ENCODE peak calls at places on chromosome 16, in six cellular contexts. F is Panc1, A is fibroblast of lung, E is right cardiac atrium, K is Peyer's patch, T is aorta. G is an unnamed sample.

GRCh38 chr16:84511180-84511800 is 6.8 kb upstream of the MEAK7 start:
- DNase-seq in F (no peak), A (peak; percentile 74), E (peak; percentile 83), T (peak; percentile 96), K (peak; percentile 95), G (peak; percentile 67)

GRCh38 chr16:80300876-80301275 is 239.9 kb upstream of the DYNLRB2 start:
- DNase-seq in E (no peak), T (no peak), K (no peak), F (no peak), A (peak; percentile 89), G (no peak)

GRCh38 chr16:78485188-78485898 is 385.9 kb downstream of the WWOX start:
- DNase-seq in K (no peak), E (no peak), F (no peak), A (no peak), T (no peak), G (no peak)

GRCh38 chr16:59373632-59374031 is 639.5 kb upstream of the GOT2 start:
- DNase-seq in A (no peak), E (no peak), T (no peak), F (no peak), K (no peak), G (no peak)

GRCh38 chr16:79599837-79600635 is 501 bp downstream of the MAF start:
- DNase-seq in T (peak; percentile 85), K (peak; percentile 70), E (peak; percentile 71), A (peak; percentile 67), F (no peak), G (no peak)

GRCh38 chr16:64356267-64356666 is 765.6 kb downstream of the CDH11 start:
- DNase-seq in A (peak; percentile 89), K (no peak), T (no peak), E (no peak), F (no peak), G (no peak)

GRCh38 chr16:75377971-75378386 is 55.3 kb downstream of the CFDP1 start:
- DNase-seq in A (peak; percentile 96), K (no peak), F (no peak), T (no peak), E (no peak), G (no peak)

GRCh38 chr16:56800355-56800754 is 64.7 kb upstream of the SLC12A3 start:
- DNase-seq in F (no peak), A (peak; percentile 29), E (no peak), T (no peak), K (no peak), G (no peak)

GRCh38 chr16:79169239-79169638 is 431.3 kb downstream of the MAF start:
- DNase-seq in K (no peak), T (no peak), E (no peak), F (no peak), A (peak; percentile 0), G (no peak)

GRCh38 chr16:16797239-16797638 is 418.3 kb downstream of the NPIPA7 start:
- DNase-seq in A (no peak), T (no peak), K (no peak), E (no peak), F (no peak), G (no peak)

GRCh38 chr16:66842765-66843164 is 1.4 kb upstream of the CA7 start:
- DNase-seq in A (peak; percentile 21), K (no peak), E (no peak), T (no peak), F (no peak), G (no peak)

GRCh38 chr16:64459821-64460220 is 662.0 kb downstream of the CDH11 start:
- DNase-seq in E (no peak), T (no peak), A (peak; percentile 80), F (no peak), K (no peak), G (no peak)

GRCh38 chr16:55323637-55324490 is at the start of gene IRX6:
- DNase-seq in T (peak; percentile 81), E (peak; percentile 27), K (no peak), F (no peak), A (no peak), G (no peak)

GRCh38 chr16:30736995-30737793 is 11.0 kb upstream of the PHKG2 start:
- DNase-seq in F (no peak), T (peak; percentile 73), A (no peak), K (no peak), E (no peak), G (no peak)

GRCh38 chr16:1244881-1245280 is 4.4 kb downstream of the TPSAB1 start:
- DNase-seq in F (no peak), E (no peak), T (no peak), A (no peak), K (no peak), G (no peak)

GRCh38 chr16:11384956-11385586 is 39.8 kb downstream of the RMI2 start:
- DNase-seq in A (no peak), K (no peak), T (peak; percentile 72), F (no peak), E (no peak), G (no peak)

GRCh38 chr16:35147556-35148504 is 1688.4 kb downstream of the TP53TG3F start:
- DNase-seq in A (no peak), E (no peak), F (no peak), T (no peak), K (no peak), G (no peak)

GRCh38 chr16:13441675-13442074 is 478.3 kb upstream of the ERCC4 start:
- DNase-seq in T (no peak), K (no peak), E (no peak), A (no peak), F (no peak), G (no peak)

GRCh38 chr16:11677451-11677951 is 9.2 kb downstream of the SNN start:
- DNase-seq in E (no peak), F (no peak), A (peak; percentile 19), K (peak; percentile 44), T (peak; percentile 67), G (no peak)

DNA sequence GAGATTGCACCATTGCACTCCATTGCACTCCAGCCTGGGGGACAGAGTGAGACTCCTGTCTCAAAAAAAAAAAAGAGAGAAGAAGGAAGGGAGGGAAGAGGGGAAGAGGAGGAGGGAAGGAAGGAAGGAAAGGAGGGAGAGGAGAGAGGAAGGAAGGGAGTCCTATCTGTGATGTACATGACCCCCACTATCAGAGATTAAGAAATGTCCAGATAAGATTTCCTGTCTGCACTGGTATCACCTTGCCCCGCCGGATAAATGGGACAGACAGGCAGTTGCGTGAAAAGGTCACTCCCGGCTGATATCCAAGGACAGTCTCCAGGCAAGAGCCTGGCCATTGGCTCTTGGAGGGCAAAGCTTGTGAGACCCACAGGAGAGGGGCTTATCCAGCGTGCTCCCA is 5.2 kb upstream of the ZFPM1 start:
- DNase-seq in T (no peak), F (no peak), K (no peak), A (no peak), E (no peak), G (no peak)
- H3K4me1 ChIP-seq in T (no peaks in the 10 kb centered on the region), F (peaks cover 6% of the 10 kb centered on the region), K (peaks cover 15% of the 10 kb centered on the region), A (no peaks in the 10 kb centered on the region), E (no peaks in the 10 kb centered on the region), G (peaks cover 15% of the 10 kb centered on the region)

GRCh38 chr16:85631230-85631629 is 18.1 kb downstream of the GSE1 start:
- DNase-seq in T (no peak), A (no peak), F (no peak), E (no peak), K (no peak), G (no peak)
- H3K4me1 ChIP-seq in T (no peaks in the 10 kb centered on the region), A (no peaks in the 10 kb centered on the region), F (peaks cover 26% of the 10 kb centered on the region), E (peaks cover 4% of the 10 kb centered on the region), K (no peaks in the 10 kb centered on the region), G (no peaks in the 10 kb centered on the region)

GRCh38 chr16:68287276-68288251 is 23.2 kb downstream of the SLC7A6OS start:
- DNase-seq in T (peak; percentile 91), K (peak; percentile 62), A (peak; percentile 76), F (no peak), E (peak; percentile 91), G (peak; percentile 92)

GRCh38 chr16:68289621-68290329 is 21.0 kb downstream of the SLC7A6OS start:
- DNase-seq in K (peak; percentile 72), A (peak; percentile 78), E (no peak), T (no peak), F (no peak), G (peak; percentile 25)

GRCh38 chr16:68286153-68287074 is 22.1 kb downstream of the SLC7A6 start:
- DNase-seq in E (no peak), F (no peak), T (no peak), A (no peak), K (no peak), G (peak; percentile 85)

GRCh38 chr16:68289202-68289601 is 21.5 kb downstream of the SLC7A6OS start:
- DNase-seq in K (no peak), T (no peak), F (no peak), E (no peak), A (no peak), G (no peak)

DNA sequence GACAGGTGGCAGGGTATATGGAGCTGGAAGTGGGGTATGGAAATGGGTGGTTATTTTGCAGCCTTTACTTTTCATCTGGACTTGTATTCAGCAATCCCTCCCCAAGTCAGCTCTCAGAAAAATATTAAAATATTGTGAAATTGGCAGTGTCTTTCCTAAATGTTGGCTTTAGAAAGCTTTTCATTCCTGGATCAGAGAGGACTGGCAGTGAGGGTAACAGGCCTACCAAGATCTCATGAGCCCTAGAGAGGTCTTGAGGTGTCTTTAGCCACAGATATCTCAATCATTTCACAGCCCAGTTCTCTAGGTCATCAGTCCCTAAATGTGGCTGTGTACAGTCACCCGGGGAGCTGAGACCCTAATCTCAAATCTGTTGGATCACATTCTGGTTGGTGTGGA is 22.5 kb downstream of the SLC7A6OS start:
- DNase-seq in K (no peak), F (no peak), T (no peak), E (no peak), A (no peak), G (no peak)
- H3K4me1 ChIP-seq in K (peaks cover 45% of the 10 kb centered on the region), F (no peaks in the 10 kb centered on the region), T (peaks cover 3% of the 10 kb centered on the region), E (peaks cover 40% of the 10 kb centered on the region), A (peaks cover 10% of the 10 kb centered on the region), G (peaks cover 96% of the 10 kb centered on the region)

GRCh38 chr16:83134638-83135037 is 507.9 kb downstream of the CDH13 start:
- DNase-seq in E (no peak), K (no peak), F (no peak), A (no peak), T (no peak), G (no peak)
- H3K4me1 ChIP-seq in E (no peaks in the 10 kb centered on the region), K (no peaks in the 10 kb centered on the region), F (peaks cover 3% of the 10 kb centered on the region), A (peaks cover 5% of the 10 kb centered on the region), T (no peaks in the 10 kb centered on the region), G (no peaks in the 10 kb centered on the region)

GRCh38 chr16:81486555-81487061 is 42.0 kb downstream of the CMIP start:
- DNase-seq in F (no peak), A (peak; percentile 80), E (peak; percentile 87), T (peak; percentile 85), K (no peak), G (no peak)

GRCh38 chr16:81483970-81484595 is 39.5 kb downstream of the CMIP start:
- DNase-seq in E (no peak), A (no peak), T (no peak), K (no peak), F (no peak), G (no peak)

GRCh38 chr16:81483064-81483969 is 38.7 kb downstream of the CMIP start:
- DNase-seq in T (no peak), F (no peak), E (no peak), A (peak; percentile 23), K (no peak), G (no peak)

GRCh38 chr16:81485824-81486554 is 41.4 kb downstream of the CMIP start:
- DNase-seq in A (peak; percentile 59), K (no peak), T (no peak), F (no peak), E (peak; percentile 68), G (no peak)

DNA sequence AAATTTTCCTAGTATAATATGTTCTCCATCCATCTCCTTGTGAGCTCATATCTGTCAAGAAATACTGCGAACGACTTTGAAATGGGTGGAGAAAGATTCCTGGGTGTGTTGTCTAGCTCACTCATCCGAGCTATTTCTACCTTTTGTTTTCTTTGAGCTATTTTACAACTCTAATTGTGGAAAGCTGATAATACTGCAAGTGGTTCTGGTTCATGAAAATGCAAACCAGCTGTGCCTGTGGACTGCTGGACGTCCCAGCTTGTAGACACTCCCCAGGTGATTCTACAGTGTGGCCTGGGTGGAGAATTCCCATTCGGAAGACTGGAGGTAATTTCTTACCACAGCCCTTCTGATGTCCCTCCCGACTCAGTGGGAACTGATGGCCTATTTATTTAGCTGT is 40.6 kb downstream of the CMIP start:
- DNase-seq in K (no peak), A (peak; percentile 27), E (no peak), F (no peak), T (no peak), G (no peak)
- H3K4me1 ChIP-seq in K (peaks cover 23% of the 10 kb centered on the region), A (peaks cover 16% of the 10 kb centered on the region), E (peaks cover 12% of the 10 kb centered on the region), F (peaks cover 41% of the 10 kb centered on the region), T (no peaks in the 10 kb centered on the region), G (peaks cover 13% of the 10 kb centered on the region)

G was measured in CD4-positive, CD25-positive, alpha-beta regulatory T cell.